ENCODE peak calls at places on chromosomes 6 and 20, in five cellular contexts. One of them, this sample, is unnamed.
A peak's percentile ranks its signal among the peaks of the same experiment; 100 is the strongest.

GRCh38 chr20:33668087-33668790 is 1.5 kb downstream of the ACTL10 start:
- DNase-seq in HFFc6: no peak
- DNase-seq in heart right ventricle: peak; percentile 9
- DNase-seq in pancreas: no peak
- DNase-seq in GM23338: peak; percentile 91
- DNase-seq in this sample: no peak

GRCh38 chr6:1170793-1171192 is 141.1 kb upstream of the FOXQ1 start:
- DNase-seq in HFFc6: no peak
- DNase-seq in heart right ventricle: no peak
- DNase-seq in GM23338: no peak
- DNase-seq in pancreas: no peak
- DNase-seq in this sample: no peak

GRCh38 chr6:152188011-152188410 is 380.5 kb downstream of the ESR1 start:
- DNase-seq in pancreas: no peak
- DNase-seq in heart right ventricle: no peak
- DNase-seq in HFFc6: no peak
- DNase-seq in GM23338: no peak
- DNase-seq in this sample: no peak

GRCh38 chr20:23841693-23842092 is 15.2 kb upstream of the CST2 start:
- DNase-seq in GM23338: no peak
- DNase-seq in heart right ventricle: no peak
- DNase-seq in HFFc6: no peak
- DNase-seq in pancreas: no peak
- DNase-seq in this sample: no peak

GRCh38 chr6:133701633-133702331 is 187.1 kb upstream of the TCF21 start:
- DNase-seq in pancreas: no peak
- DNase-seq in HFFc6: no peak
- DNase-seq in heart right ventricle: peak; percentile 36
- DNase-seq in GM23338: no peak
- DNase-seq in this sample: peak; percentile 66

GRCh38 chr6:65979120-65979519 is 272.1 kb upstream of the EYS start:
- DNase-seq in heart right ventricle: no peak
- DNase-seq in HFFc6: no peak
- DNase-seq in pancreas: no peak
- DNase-seq in GM23338: no peak
- DNase-seq in this sample: peak; percentile 1

GRCh38 chr6:125944434-125944816 is 12.1 kb upstream of the HINT3 start:
- DNase-seq in HFFc6: peak; percentile 32
- DNase-seq in heart right ventricle: peak; percentile 51
- DNase-seq in pancreas: peak; percentile 78
- DNase-seq in GM23338: no peak
- DNase-seq in this sample: peak; percentile 96

GRCh38 chr6:11938285-11938890 is 73.7 kb upstream of the HIVEP1 start:
- DNase-seq in pancreas: no peak
- DNase-seq in GM23338: peak; percentile 42
- DNase-seq in heart right ventricle: no peak
- DNase-seq in HFFc6: no peak
- DNase-seq in this sample: no peak

GRCh38 chr20:11890331-11891080 is 27.2 kb upstream of the BTBD3 start:
- DNase-seq in heart right ventricle: peak; percentile 92
- DNase-seq in pancreas: peak; percentile 93
- DNase-seq in HFFc6: peak; percentile 79
- DNase-seq in GM23338: peak; percentile 95
- DNase-seq in this sample: peak; percentile 92

GRCh38 chr6:154229796-154230195 is 126.8 kb downstream of the IPCEF1 start:
- DNase-seq in heart right ventricle: no peak
- DNase-seq in GM23338: no peak
- DNase-seq in HFFc6: no peak
- DNase-seq in pancreas: no peak
- DNase-seq in this sample: no peak

GRCh38 chr20:19737025-19737424 is 21.0 kb upstream of the RIN2 start:
- DNase-seq in GM23338: no peak
- DNase-seq in HFFc6: peak; percentile 24
- DNase-seq in pancreas: no peak
- DNase-seq in heart right ventricle: no peak
- DNase-seq in this sample: peak; percentile 79

GRCh38 chr6:33840064-33840926 is 36.5 kb upstream of the MLN start:
- DNase-seq in HFFc6: peak; percentile 99
- DNase-seq in heart right ventricle: no peak
- DNase-seq in pancreas: no peak
- DNase-seq in GM23338: no peak
- DNase-seq in this sample: peak; percentile 96

GRCh38 chr20:63232235-63233060 is 3.3 kb upstream of the BIRC7 start:
- DNase-seq in GM23338: no peak
- DNase-seq in heart right ventricle: peak; percentile 1
- DNase-seq in pancreas: no peak
- DNase-seq in HFFc6: peak; percentile 89
- DNase-seq in this sample: peak; percentile 69

GRCh38 chr6:155273438-155273837 is 9.6 kb downstream of the CLDN20 start:
- DNase-seq in GM23338: peak; percentile 52
- DNase-seq in pancreas: no peak
- DNase-seq in HFFc6: peak; percentile 92
- DNase-seq in heart right ventricle: no peak
- DNase-seq in this sample: peak; percentile 93

GRCh38 chr6:112480551-112480950 is 133.4 kb downstream of the RFPL4B start:
- DNase-seq in GM23338: no peak
- DNase-seq in pancreas: no peak
- DNase-seq in HFFc6: peak; percentile 34
- DNase-seq in heart right ventricle: no peak
- DNase-seq in this sample: peak; percentile 45

GRCh38 chr6:143123081-143123480 is 62.4 kb downstream of the AIG1 start:
- DNase-seq in GM23338: no peak
- DNase-seq in HFFc6: no peak
- DNase-seq in pancreas: no peak
- DNase-seq in heart right ventricle: no peak
- DNase-seq in this sample: no peak

GRCh38 chr6:13407709-13408695 is 79.4 kb downstream of the GFOD1 start:
- DNase-seq in HFFc6: peak; percentile 74
- DNase-seq in GM23338: no peak
- DNase-seq in pancreas: no peak
- DNase-seq in heart right ventricle: no peak
- DNase-seq in this sample: peak; percentile 99

GRCh38 chr6:128655978-128656498 is 135.6 kb upstream of the PTPRK start:
- DNase-seq in pancreas: no peak
- DNase-seq in heart right ventricle: no peak
- DNase-seq in GM23338: no peak
- DNase-seq in HFFc6: peak; percentile 89
- DNase-seq in this sample: peak; percentile 85

GRCh38 chr20:21607971-21608735 is 94.3 kb upstream of the NKX2-2 start:
- DNase-seq in HFFc6: no peak
- DNase-seq in heart right ventricle: peak; percentile 13
- DNase-seq in GM23338: no peak
- DNase-seq in pancreas: peak; percentile 54
- DNase-seq in this sample: no peak

GRCh38 chr20:36070451-36070850 is 84.1 kb upstream of the EPB41L1 start:
- DNase-seq in heart right ventricle: no peak
- DNase-seq in pancreas: no peak
- DNase-seq in HFFc6: no peak
- DNase-seq in GM23338: peak; percentile 52
- DNase-seq in this sample: no peak

GRCh38 chr6:136085370-136086115 is 164.6 kb downstream of the MTFR2 start:
- DNase-seq in pancreas: no peak
- DNase-seq in HFFc6: peak; percentile 33
- DNase-seq in GM23338: no peak
- DNase-seq in heart right ventricle: no peak
- DNase-seq in this sample: no peak

GRCh38 chr6:52393780-52394179 is 26.4 kb upstream of the EFHC1 start:
- DNase-seq in GM23338: no peak
- DNase-seq in heart right ventricle: no peak
- DNase-seq in pancreas: no peak
- DNase-seq in HFFc6: no peak
- DNase-seq in this sample: no peak

GRCh38 chr6:5398530-5398929 is 137.2 kb downstream of the FARS2 start:
- DNase-seq in heart right ventricle: no peak
- DNase-seq in GM23338: peak; percentile 61
- DNase-seq in HFFc6: peak; percentile 25
- DNase-seq in pancreas: no peak
- DNase-seq in this sample: peak; percentile 74

GRCh38 chr6:125753218-125753936 is 3.9 kb downstream of the HEY2 start:
- DNase-seq in GM23338: peak; percentile 34
- DNase-seq in heart right ventricle: no peak
- DNase-seq in HFFc6: peak; percentile 34
- DNase-seq in pancreas: peak; percentile 45
- DNase-seq in this sample: peak; percentile 67

GRCh38 chr20:57244627-57245214 is 21.7 kb downstream of the BMP7 start:
- DNase-seq in heart right ventricle: no peak
- DNase-seq in HFFc6: no peak
- DNase-seq in pancreas: no peak
- DNase-seq in GM23338: peak; percentile 54
- DNase-seq in this sample: no peak

GRCh38 chr6:151483968-151484367 is 9.8 kb upstream of the CCDC170 start:
- DNase-seq in pancreas: no peak
- DNase-seq in GM23338: no peak
- DNase-seq in HFFc6: no peak
- DNase-seq in heart right ventricle: no peak
- DNase-seq in this sample: no peak

GRCh38 chr6:121260651-121261102 is 73.6 kb downstream of the TBC1D32 start:
- DNase-seq in GM23338: no peak
- DNase-seq in heart right ventricle: peak; percentile 42
- DNase-seq in pancreas: no peak
- DNase-seq in HFFc6: no peak
- DNase-seq in this sample: peak; percentile 86

DNA sequence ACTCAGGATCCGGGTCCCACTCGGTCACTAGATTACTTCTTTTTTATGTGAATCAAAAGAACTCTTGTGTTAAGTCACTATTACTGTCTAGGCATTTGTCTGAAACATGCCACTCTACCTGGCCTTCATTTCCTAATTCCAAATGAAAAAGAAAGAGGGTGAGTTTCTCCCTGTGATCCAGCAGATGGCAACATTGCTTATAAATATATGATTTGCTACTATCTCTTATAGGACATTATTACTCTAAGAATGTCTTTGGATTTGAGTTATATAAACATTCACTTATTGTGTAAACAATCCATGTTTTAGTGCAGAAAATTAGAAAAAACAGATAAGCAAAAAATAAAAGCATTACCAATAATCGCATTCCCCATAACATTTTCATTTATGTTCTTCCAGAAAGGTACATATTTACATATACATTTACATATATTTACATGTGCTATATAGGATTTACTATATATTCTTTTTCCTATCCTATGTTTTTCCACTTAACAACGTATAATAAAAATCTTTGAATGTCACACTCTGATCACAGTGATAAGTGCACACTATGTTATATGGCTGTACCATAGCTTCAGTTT is 66.9 kb downstream of the FAXC start:
- DNase-seq in heart right ventricle: no peak
- DNase-seq in GM23338: peak; percentile 49
- DNase-seq in pancreas: no peak
- DNase-seq in HFFc6: peak; percentile 0
- DNase-seq in this sample: peak; percentile 38
- TF ChIP-seq CTCF in heart right ventricle: no peak
- TF ChIP-seq CTCF in GM23338: peak; percentile 75
- TF ChIP-seq CTCF in pancreas: no peak
- TF ChIP-seq CTCF in HFFc6: peak; percentile 74
- TF ChIP-seq CTCF in this sample: peak; percentile 61

GRCh38 chr20:37758332-37758731 is 64.5 kb downstream of the CTNNBL1 start:
- DNase-seq in heart right ventricle: peak; percentile 6
- DNase-seq in pancreas: no peak
- DNase-seq in GM23338: peak; percentile 84
- DNase-seq in HFFc6: no peak
- DNase-seq in this sample: no peak
- TF ChIP-seq CTCF in heart right ventricle: no peak
- TF ChIP-seq CTCF in pancreas: no peak
- TF ChIP-seq CTCF in GM23338: peak; percentile 48
- TF ChIP-seq CTCF in HFFc6: peak; percentile 38
- TF ChIP-seq CTCF in this sample: peak; percentile 18

DNA sequence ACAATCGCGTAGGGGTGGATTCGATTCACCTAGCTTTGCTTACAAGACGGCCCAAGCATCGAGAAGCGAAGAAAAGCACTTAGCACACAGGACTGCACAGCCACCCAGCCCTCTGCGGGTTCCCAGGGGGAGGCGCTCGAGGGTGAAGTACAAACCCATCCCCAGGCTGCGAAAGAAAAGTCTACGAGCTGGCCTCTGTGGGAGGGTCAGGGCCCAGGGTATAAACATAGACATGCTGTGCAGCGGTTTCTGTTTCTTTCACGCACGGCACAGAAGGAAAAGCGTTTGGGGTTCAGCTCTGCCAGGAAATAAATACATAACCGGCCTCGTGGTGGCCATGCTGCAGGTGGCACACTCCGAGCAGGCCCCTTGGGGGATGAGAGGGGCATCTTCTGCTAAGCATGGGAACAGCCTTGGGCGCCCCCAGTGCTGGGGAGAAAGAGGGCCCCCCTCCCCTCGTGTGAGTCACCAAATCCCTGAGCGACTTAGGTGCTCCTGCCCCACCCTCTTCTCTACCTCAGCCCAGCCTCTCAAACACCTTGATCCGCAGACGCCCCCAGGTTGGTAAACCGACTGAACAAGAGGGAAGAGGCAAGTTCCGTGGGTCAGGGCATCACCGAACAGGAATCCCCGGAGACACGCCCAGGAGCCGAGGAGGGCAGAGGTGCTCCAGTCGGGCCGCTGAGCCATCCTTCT is 91.6 kb upstream of the RIPOR2 start:
- DNase-seq in heart right ventricle: no peak
- DNase-seq in pancreas: no peak
- DNase-seq in HFFc6: no peak
- DNase-seq in GM23338: peak; percentile 69
- DNase-seq in this sample: no peak
- TF ChIP-seq CTCF in heart right ventricle: no peak
- TF ChIP-seq CTCF in pancreas: no peak
- TF ChIP-seq CTCF in HFFc6: no peak
- TF ChIP-seq CTCF in GM23338: peak; percentile 49
- TF ChIP-seq CTCF in this sample: no peak

GRCh38 chr20:52974155-52974554 is 2.0 kb downstream of the TSHZ2 start:
- DNase-seq in GM23338: no peak
- DNase-seq in HFFc6: no peak
- DNase-seq in pancreas: no peak
- DNase-seq in heart right ventricle: no peak
- DNase-seq in this sample: no peak

GRCh38 chr20:52975024-52975732 is 3.0 kb downstream of the TSHZ2 start:
- DNase-seq in GM23338: no peak
- DNase-seq in pancreas: no peak
- DNase-seq in heart right ventricle: no peak
- DNase-seq in HFFc6: no peak
- DNase-seq in this sample: peak; percentile 35

GRCh38 chr20:52983726-52984450 is 11.7 kb downstream of the TSHZ2 start:
- DNase-seq in pancreas: no peak
- DNase-seq in heart right ventricle: no peak
- DNase-seq in HFFc6: no peak
- DNase-seq in GM23338: peak; percentile 54
- DNase-seq in this sample: no peak

GRCh38 chr20:52981051-52981450 is 8.9 kb downstream of the TSHZ2 start:
- DNase-seq in HFFc6: no peak
- DNase-seq in GM23338: no peak
- DNase-seq in heart right ventricle: no peak
- DNase-seq in pancreas: no peak
- DNase-seq in this sample: no peak

DNA sequence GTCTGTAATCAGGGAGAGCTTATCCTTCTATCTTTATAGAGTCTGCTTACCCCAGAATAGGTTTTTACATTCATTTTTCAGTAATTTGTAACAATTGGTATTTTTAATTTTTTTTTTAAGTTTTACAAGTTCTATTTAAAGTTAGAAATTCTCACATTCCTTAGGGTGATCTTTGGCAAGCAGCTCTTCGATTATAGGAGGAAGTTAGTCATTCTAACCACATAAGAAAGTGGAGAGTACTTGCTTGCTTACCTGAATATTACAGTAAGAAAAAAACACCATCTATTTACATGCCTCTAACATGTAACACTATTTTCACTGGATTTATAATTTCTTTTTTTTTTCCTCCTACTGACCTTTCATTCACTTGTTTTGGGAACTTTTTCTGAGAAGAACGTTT is 6.7 kb downstream of the TSHZ2 start:
- DNase-seq in HFFc6: no peak
- DNase-seq in pancreas: no peak
- DNase-seq in GM23338: no peak
- DNase-seq in heart right ventricle: no peak
- DNase-seq in this sample: no peak
- TF ChIP-seq CTCF in HFFc6: no peak
- TF ChIP-seq CTCF in pancreas: no peak
- TF ChIP-seq CTCF in GM23338: no peak
- TF ChIP-seq CTCF in heart right ventricle: no peak
- TF ChIP-seq CTCF in this sample: no peak

This sample was measured in fibroblast of pulmonary artery.